ENCODE peak calls at places on chromosome 2, in seven cellular contexts. T, E, F, Y, Z, I and N are unnamed samples.

GRCh38 chr2:127516031-127516430 is 10.3 kb downstream of the IWS1 start:
- DNase-seq in E (no peak), Z (peak; percentile 98), Y (peak; percentile 16), F (no peak), T (no peak), I (peak; percentile 82), N (no peak)

GRCh38 chr2:98311771-98312545 is 34.3 kb upstream of the CNGA3 start:
- DNase-seq in Y (no peak), Z (no peak), I (no peak), E (no peak), T (no peak), F (no peak), N (no peak)

GRCh38 chr2:186130678-186131511 is 355.2 kb upstream of the ZC3H15 start:
- DNase-seq in I (no peak), F (peak; percentile 6), Y (no peak), Z (no peak), T (no peak), E (no peak), N (no peak)

GRCh38 chr2:96157649-96158553 is 12.7 kb upstream of the DUSP2 start:
- DNase-seq in Z (no peak), I (peak; percentile 42), F (no peak), T (no peak), Y (peak; percentile 37), E (peak; percentile 86), N (no peak)

GRCh38 chr2:155442755-155443372 is 744.4 kb downstream of the KCNJ3 start:
- DNase-seq in T (no peak), I (no peak), Y (no peak), E (no peak), Z (peak; percentile 4), F (no peak), N (peak; percentile 25)

GRCh38 chr2:164495491-164496223 is 125.6 kb downstream of the GRB14 start:
- DNase-seq in F (peak; percentile 10), Y (peak; percentile 44), E (no peak), I (no peak), T (peak; percentile 44), Z (peak; percentile 76), N (peak; percentile 7)

GRCh38 chr2:169091761-169092523 is 22.6 kb downstream of the DHRS9 start:
- DNase-seq in Z (peak; percentile 86), Y (peak; percentile 49), E (no peak), T (no peak), F (peak; percentile 89), I (no peak), N (peak; percentile 45)

GRCh38 chr2:213818436-213818835 is 534.2 kb downstream of the SPAG16 start:
- DNase-seq in E (no peak), Y (peak; percentile 13), Z (peak; percentile 5), I (no peak), T (no peak), F (no peak), N (no peak)

GRCh38 chr2:237648016-237648381 is 20.6 kb downstream of the LRRFIP1 start:
- DNase-seq in Y (no peak), I (no peak), Z (no peak), T (no peak), E (no peak), F (no peak), N (no peak)

GRCh38 chr2:7709907-7710306 is 792.7 kb downstream of the RNF144A start:
- DNase-seq in I (no peak), E (no peak), Z (peak; percentile 83), F (no peak), Y (no peak), T (no peak), N (no peak)

GRCh38 chr2:130336877-130337734 is 5.6 kb upstream of the IMP4 start:
- DNase-seq in Z (peak; percentile 54), I (peak; percentile 70), F (peak; percentile 48), Y (peak; percentile 79), T (peak; percentile 91), E (no peak), N (peak; percentile 23)
- TF ChIP-seq CTCF in Z (no peak), I (no peak), F (no peak), Y (no peak), T (no peak), E (no peak), N (no peak)

DNA sequence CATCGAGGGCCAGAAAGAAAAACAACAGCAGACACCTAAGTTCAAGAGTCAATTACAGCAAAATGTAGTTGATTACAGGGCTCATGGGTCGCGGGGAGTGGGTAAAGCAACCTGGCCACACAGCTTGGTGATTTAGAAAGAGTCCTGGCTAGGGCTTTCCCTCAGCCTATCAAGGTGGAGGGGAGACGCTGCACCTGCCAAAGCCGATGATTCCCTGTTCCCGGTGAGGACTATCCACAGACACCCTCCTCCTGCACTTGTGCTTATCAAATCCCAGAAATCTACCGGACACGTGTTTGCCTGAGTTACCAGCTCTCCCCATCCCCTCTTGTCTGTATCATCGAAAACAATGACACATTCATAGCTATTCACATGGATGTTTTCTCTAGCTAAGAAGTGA is 7.0 kb upstream of the SOX11 start:
- DNase-seq in I (no peak), T (no peak), E (no peak), Y (no peak), Z (no peak), F (no peak), N (no peak)
- H3K4me3 ChIP-seq in I (no peak overlapping the region), T (no peak overlapping the region), E (no peak overlapping the region), Y (no peak overlapping the region), Z (no peak overlapping the region), F (no peak overlapping the region), N (no peak overlapping the region)

DNA sequence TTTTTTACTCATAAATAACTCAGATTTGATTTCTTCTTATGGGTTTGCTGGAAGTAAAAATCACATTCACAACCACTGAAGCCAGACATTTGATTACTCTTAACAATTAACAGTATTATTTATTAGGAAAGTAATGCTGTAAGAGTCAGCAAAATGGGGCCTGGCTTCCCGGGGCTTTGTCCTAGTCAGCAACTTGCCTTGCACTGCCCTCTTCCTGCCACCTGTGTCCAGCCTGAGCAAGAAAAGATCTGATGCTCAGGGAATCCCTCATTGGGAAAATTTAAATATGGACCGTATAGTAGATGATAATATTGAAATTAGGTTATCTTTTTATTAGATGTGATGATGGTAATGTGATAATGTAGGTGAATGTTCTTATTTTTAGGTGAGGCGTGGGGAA is 30.8 kb upstream of the ACYP2 start:
- DNase-seq in E (no peak), Y (peak; percentile 11), Z (peak; percentile 29), T (peak; percentile 20), I (no peak), F (no peak), N (no peak)
- TF ChIP-seq CTCF in E (no peak), Y (peak; percentile 69), Z (peak; percentile 41), T (peak; percentile 19), I (peak; percentile 29), F (no peak), N (peak; percentile 62)

DNA sequence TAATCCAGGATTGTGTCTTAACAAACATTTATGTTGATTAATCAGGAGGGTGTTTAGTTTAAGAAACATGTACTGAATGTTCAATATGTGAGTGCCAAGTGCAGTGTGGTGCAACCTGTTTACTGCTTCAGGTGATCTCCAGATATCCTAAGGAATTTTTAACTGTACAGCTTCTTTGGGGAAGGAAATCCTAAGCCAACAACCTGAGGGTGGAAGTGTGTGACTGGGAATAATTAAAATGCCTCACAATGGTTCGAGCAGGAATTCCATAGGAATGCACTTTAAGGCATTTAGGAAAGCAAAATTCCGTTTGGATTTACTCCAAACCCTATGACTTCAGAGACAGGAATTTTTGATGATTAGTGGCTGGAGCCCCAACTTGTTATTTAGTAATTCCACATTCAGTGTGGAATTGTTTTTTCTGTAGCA is 16.4 kb downstream of the CRIM1 start:
- DNase-seq in I (no peak), F (peak; percentile 86), E (no peak), Y (no peak), Z (peak; percentile 86), T (peak; percentile 83), N (peak; percentile 56)
- H3K4me3 ChIP-seq in I (peak overlapping the region; percentile 39), F (no peak overlapping the region), E (no peak overlapping the region), Y (no peak overlapping the region), Z (no peak overlapping the region), T (no peak overlapping the region), N (no peak overlapping the region)

GRCh38 chr2:33208400-33208799 is 261.6 kb downstream of the LTBP1 start:
- DNase-seq in Y (no peak), I (no peak), T (no peak), Z (no peak), E (no peak), F (no peak), N (no peak)
- TF ChIP-seq CTCF in Y (no peak), I (no peak), T (no peak), Z (no peak), E (no peak), F (no peak), N (no peak)